ENCODE peak calls at places on chromosomes 4 and X, in six cellular contexts. One of them, this sample, is unnamed.

GRCh38 chr4:117164338-117164737 is 79.0 kb upstream of the TRAM1L1 start:
- DNase-seq in activated CD4-positive, alpha-beta T cell treated with anti-CD3 and anti-CD28 coated beads for 1 hour: no peak
- DNase-seq in IMR-90: no peak
- DNase-seq in hypothalamus: no peak
- DNase-seq in MG63: no peak
- DNase-seq in GM10248: no peak
- DNase-seq in this sample: no peak

GRCh38 chr4:79913581-79913980 is 159.4 kb downstream of the ANTXR2 start:
- DNase-seq in activated CD4-positive, alpha-beta T cell treated with anti-CD3 and anti-CD28 coated beads for 1 hour: no peak
- DNase-seq in IMR-90: peak; percentile 83
- DNase-seq in hypothalamus: no peak
- DNase-seq in MG63: no peak
- DNase-seq in GM10248: no peak
- DNase-seq in this sample: peak; percentile 34

GRCh38 chr4:86043755-86044592 is 315.9 kb downstream of the MAPK10 start:
- DNase-seq in activated CD4-positive, alpha-beta T cell treated with anti-CD3 and anti-CD28 coated beads for 1 hour: no peak
- DNase-seq in IMR-90: peak; percentile 55
- DNase-seq in hypothalamus: peak; percentile 63
- DNase-seq in MG63: no peak
- DNase-seq in GM10248: peak; percentile 8
- DNase-seq in this sample: peak; percentile 15

GRCh38 chr4:110483516-110483915 is 7.6 kb downstream of the ENPEP start:
- DNase-seq in activated CD4-positive, alpha-beta T cell treated with anti-CD3 and anti-CD28 coated beads for 1 hour: no peak
- DNase-seq in IMR-90: no peak
- DNase-seq in hypothalamus: peak; percentile 8
- DNase-seq in MG63: no peak
- DNase-seq in GM10248: no peak
- DNase-seq in this sample: no peak

GRCh38 chr4:102344955-102345794 is at the start of gene SLC39A8:
- DNase-seq in activated CD4-positive, alpha-beta T cell treated with anti-CD3 and anti-CD28 coated beads for 1 hour: peak; percentile 75
- DNase-seq in IMR-90: peak; percentile 44
- DNase-seq in hypothalamus: peak; percentile 59
- DNase-seq in MG63: peak; percentile 78
- DNase-seq in GM10248: peak; percentile 93
- DNase-seq in this sample: peak; percentile 85

GRCh38 chrX:50157545-50158125 is 43.2 kb downstream of the AKAP4 start:
- DNase-seq in activated CD4-positive, alpha-beta T cell treated with anti-CD3 and anti-CD28 coated beads for 1 hour: no peak
- DNase-seq in IMR-90: no peak
- DNase-seq in hypothalamus: no peak
- DNase-seq in MG63: peak; percentile 41
- DNase-seq in GM10248: no peak
- DNase-seq in this sample: no peak

GRCh38 chr4:153257966-153258365 is 53.7 kb downstream of the TRIM2 start:
- DNase-seq in activated CD4-positive, alpha-beta T cell treated with anti-CD3 and anti-CD28 coated beads for 1 hour: no peak
- DNase-seq in IMR-90: no peak
- DNase-seq in hypothalamus: peak; percentile 31
- DNase-seq in MG63: no peak
- DNase-seq in GM10248: no peak
- DNase-seq in this sample: no peak

GRCh38 chr4:154312246-154312645 is 179.4 kb downstream of the DCHS2 start:
- DNase-seq in activated CD4-positive, alpha-beta T cell treated with anti-CD3 and anti-CD28 coated beads for 1 hour: no peak
- DNase-seq in IMR-90: no peak
- DNase-seq in hypothalamus: no peak
- DNase-seq in MG63: peak; percentile 46
- DNase-seq in GM10248: no peak
- DNase-seq in this sample: no peak

GRCh38 chr4:150007512-150007911 is 70.7 kb upstream of the DCLK2 start:
- DNase-seq in activated CD4-positive, alpha-beta T cell treated with anti-CD3 and anti-CD28 coated beads for 1 hour: no peak
- DNase-seq in IMR-90: peak; percentile 57
- DNase-seq in hypothalamus: no peak
- DNase-seq in MG63: no peak
- DNase-seq in GM10248: no peak
- DNase-seq in this sample: peak; percentile 34

This sample was measured in AG08396.